ENCODE peak calls at places on chromosomes 13 and 19, in ten cellular contexts. T is AG10803; U is HL-60; W is stimulated activated CD4-positive, alpha-beta T cell treated with anti-CD3 and anti-CD28 coated beads, Interleukin-15, amount 100 ng/mL, for 1 hour; V is T-helper 2 cell; G is COLO829; K is activated naive CD8-positive, alpha-beta T cell treated with anti-CD3 and anti-CD28 coated beads, Interleukin-2, amount 50 U/mL, for 24 hours; Q is AML-193; Z is bronchial epithelial cell; C is fibroblast of mammary gland. N is an unnamed sample.
A peak's percentile ranks its signal among the peaks of the same experiment; 100 is the strongest.

GRCh38 chr19:3554254-3555083 is 2.9 kb downstream of the MFSD12 start:
- DNase-seq in T (no peak), U (no peak), W (no peak), V (peak; percentile 59), G (no peak), K (no peak), Q (peak; percentile 18), Z (no peak), C (no peak), N (peak; percentile 59)

GRCh38 chr19:56765107-56765506 is 75.4 kb downstream of the PEG3 start:
- DNase-seq in T (no peak), U (no peak), W (no peak), V (no peak), G (no peak), K (peak; percentile 29), Q (no peak), Z (no peak), C (peak; percentile 7), N (no peak)

GRCh38 chr13:63843766-63844699 is 2428.4 kb upstream of the PCDH20 start:
- DNase-seq in T (no peak), U (no peak), W (no peak), V (no peak), G (no peak), K (no peak), Q (no peak), Z (no peak), C (no peak), N (no peak)

GRCh38 chr19:29671393-29672076 is 6.3 kb downstream of the PLEKHF1 start:
- DNase-seq in T (no peak), U (peak; percentile 52), W (peak; percentile 69), V (peak; percentile 92), G (peak; percentile 68), K (peak; percentile 80), Q (no peak), Z (peak; percentile 76), C (peak; percentile 66), N (peak; percentile 98)

GRCh38 chr13:48156466-48156865 is 61.6 kb upstream of the MED4 start:
- DNase-seq in T (no peak), U (no peak), W (peak; percentile 48), V (peak; percentile 63), G (no peak), K (peak; percentile 79), Q (no peak), Z (peak; percentile 69), C (no peak), N (peak; percentile 46)

GRCh38 chr19:9362905-9363304 is at the start of gene ZNF177:
- DNase-seq in T (no peak), U (no peak), W (no peak), V (no peak), G (no peak), K (no peak), Q (no peak), Z (no peak), C (no peak), N (no peak)

GRCh38 chr19:16527971-16528521 is 14.2 kb downstream of the CHERP start:
- DNase-seq in T (no peak), U (no peak), W (no peak), V (peak; percentile 18), G (no peak), K (peak; percentile 34), Q (peak; percentile 21), Z (no peak), C (peak; percentile 32), N (peak; percentile 76)

GRCh38 chr19:10478903-10479384 is 24.2 kb downstream of the KEAP1 start:
- DNase-seq in T (peak; percentile 87), U (no peak), W (peak; percentile 80), V (peak; percentile 82), G (peak; percentile 86), K (peak; percentile 86), Q (no peak), Z (peak; percentile 80), C (peak; percentile 89), N (peak; percentile 58)

GRCh38 chr19:35116085-35116801 is 620 bp downstream of the FXYD3 start:
- DNase-seq in T (no peak), U (no peak), W (no peak), V (no peak), G (no peak), K (no peak), Q (no peak), Z (peak; percentile 65), C (no peak), N (no peak)

GRCh38 chr19:53671621-53672111 is 39.9 kb downstream of the DPRX start:
- DNase-seq in T (no peak), U (no peak), W (no peak), V (no peak), G (no peak), K (no peak), Q (no peak), Z (no peak), C (no peak), N (no peak)

GRCh38 chr19:16951529-16951928 is 62.7 kb downstream of the F2RL3 start:
- DNase-seq in T (no peak), U (no peak), W (no peak), V (no peak), G (no peak), K (no peak), Q (no peak), Z (peak; percentile 90), C (no peak), N (no peak)

GRCh38 chr13:58018020-58018419 is 386.5 kb downstream of the PCDH17 start:
- DNase-seq in T (no peak), U (no peak), W (no peak), V (no peak), G (no peak), K (no peak), Q (no peak), Z (no peak), C (no peak), N (no peak)

GRCh38 chr19:10122066-10122465 is 2.4 kb upstream of the EIF3G start:
- DNase-seq in T (peak; percentile 77), U (no peak), W (no peak), V (no peak), G (no peak), K (no peak), Q (no peak), Z (no peak), C (peak; percentile 73), N (no peak)

GRCh38 chr19:35332817-35333216 is 3.8 kb downstream of the CD22 start:
- DNase-seq in T (no peak), U (no peak), W (peak; percentile 18), V (no peak), G (no peak), K (peak; percentile 45), Q (no peak), Z (no peak), C (no peak), N (peak; percentile 82)

GRCh38 chr19:33514885-33515485 is 6.6 kb downstream of the PEPD start:
- DNase-seq in T (peak; percentile 51), U (no peak), W (no peak), V (no peak), G (no peak), K (no peak), Q (no peak), Z (no peak), C (no peak), N (no peak)

GRCh38 chr13:71634605-71635443 is 232.2 kb downstream of the DACH1 start:
- DNase-seq in T (no peak), U (no peak), W (no peak), V (no peak), G (no peak), K (no peak), Q (no peak), Z (no peak), C (no peak), N (no peak)

GRCh38 chr13:26785845-26786630 is 25.5 kb upstream of the GPR12 start:
- DNase-seq in T (peak; percentile 1), U (no peak), W (peak; percentile 8), V (peak; percentile 63), G (no peak), K (peak; percentile 55), Q (peak; percentile 30), Z (no peak), C (peak; percentile 1), N (peak; percentile 19)

GRCh38 chr19:30349131-30349730 is 23.0 kb upstream of the ZNF536 start:
- DNase-seq in T (no peak), U (no peak), W (no peak), V (no peak), G (no peak), K (no peak), Q (no peak), Z (no peak), C (no peak), N (no peak)

GRCh38 chr19:38434549-38435051 is 1.1 kb downstream of the RYR1 start:
- DNase-seq in T (no peak), U (no peak), W (no peak), V (no peak), G (no peak), K (no peak), Q (no peak), Z (no peak), C (no peak), N (no peak)

GRCh38 chr19:17830567-17831418 is 9.5 kb upstream of the INSL3 start:
- DNase-seq in T (peak; percentile 57), U (no peak), W (peak; percentile 39), V (no peak), G (peak; percentile 99), K (peak; percentile 64), Q (no peak), Z (peak; percentile 74), C (peak; percentile 75), N (peak; percentile 70)

GRCh38 chr13:95256086-95256485 is 45.2 kb downstream of the ABCC4 start:
- DNase-seq in T (peak; percentile 95), U (no peak), W (no peak), V (no peak), G (peak; percentile 11), K (no peak), Q (no peak), Z (peak; percentile 96), C (peak; percentile 88), N (no peak)

GRCh38 chr13:108463365-108463764 is 166.0 kb upstream of the MYO16 start:
- DNase-seq in T (peak; percentile 57), U (no peak), W (no peak), V (no peak), G (peak; percentile 90), K (no peak), Q (no peak), Z (peak; percentile 98), C (peak; percentile 91), N (no peak)

GRCh38 chr19:39194832-39195542 is 1.8 kb upstream of the NCCRP1 start:
- DNase-seq in T (no peak), U (no peak), W (no peak), V (no peak), G (no peak), K (no peak), Q (no peak), Z (no peak), C (no peak), N (no peak)

GRCh38 chr19:51891193-51891747 is 3.5 kb upstream of the ZNF577 start:
- DNase-seq in T (no peak), U (no peak), W (no peak), V (no peak), G (no peak), K (no peak), Q (no peak), Z (no peak), C (peak; percentile 11), N (peak; percentile 3)

GRCh38 chr19:6710273-6711077 is 10.0 kb downstream of the C3 start:
- DNase-seq in T (no peak), U (no peak), W (no peak), V (no peak), G (no peak), K (peak; percentile 27), Q (no peak), Z (no peak), C (no peak), N (no peak)

GRCh38 chr13:44434441-44435141 is 61.0 kb downstream of the SERP2 start:
- DNase-seq in T (no peak), U (no peak), W (no peak), V (no peak), G (no peak), K (no peak), Q (no peak), Z (no peak), C (no peak), N (no peak)

GRCh38 chr19:1811472-1811894 is 593 bp downstream of the ATP8B3 start:
- DNase-seq in T (peak; percentile 41), U (peak; percentile 83), W (peak; percentile 37), V (no peak), G (peak; percentile 45), K (peak; percentile 62), Q (peak; percentile 19), Z (peak; percentile 84), C (peak; percentile 72), N (no peak)

GRCh38 chr13:86976521-86977324 is 694.4 kb upstream of the SLITRK5 start:
- DNase-seq in T (no peak), U (no peak), W (no peak), V (no peak), G (no peak), K (no peak), Q (no peak), Z (peak; percentile 12), C (peak; percentile 40), N (no peak)